ENCODE peak calls at places on chromosomes 1 and 21, in ten cellular contexts. K is RPMI7951; Z is hippocampal formation; L is tibial nerve; Y is right lobe of liver; P is NCI-H1417; S is GM23338; U is stimulated activated naive CD8-positive, alpha-beta T cell treated with anti-CD3 and anti-CD28 coated beads, Interleukin-15, amount 100 ng/mL, for 72 hours; D is EH; J is GM04504. W is an unnamed sample.

GRCh38 chr1:171468120-171468790 is 17.1 kb upstream of the PRRC2C start:
- DNase-seq in K (peak), Z (no peak), L (no peak), Y (no peak), P (no peak), S (no peak), U (no peak), D (peak), J (peak), W (no peak)

GRCh38 chr1:168752171-168752570 is 23.2 kb upstream of the DPT start:
- DNase-seq in K (peak), Z (no peak), L (no peak), Y (no peak), P (peak), S (no peak), U (no peak), D (no peak), J (no peak), W (no peak)

GRCh38 chr1:92031281-92032110 is 1.7 kb downstream of the EPHX4 start:
- DNase-seq in K (peak), Z (no peak), L (no peak), Y (no peak), P (no peak), S (no peak), U (no peak), D (peak), J (no peak), W (no peak)

GRCh38 chr1:30893776-30894507 is 14.6 kb downstream of the SDC3 start:
- DNase-seq in K (no peak), Z (no peak), L (no peak), Y (no peak), P (no peak), S (no peak), U (no peak), D (no peak), J (no peak), W (no peak)

GRCh38 chr1:93437976-93438605 is 9.8 kb upstream of the FNBP1L start:
- DNase-seq in K (peak), Z (no peak), L (no peak), Y (no peak), P (peak), S (peak), U (no peak), D (peak), J (no peak), W (no peak)

GRCh38 chr1:64921761-64922160 is 44.6 kb downstream of the JAK1 start:
- DNase-seq in K (no peak), Z (no peak), L (no peak), Y (no peak), P (no peak), S (no peak), U (no peak), D (no peak), J (no peak), W (no peak)

GRCh38 chr21:35697321-35697808 is 363.0 kb downstream of the SETD4 start:
- DNase-seq in K (peak), Z (peak), L (peak), Y (peak), P (peak), S (no peak), U (no peak), D (peak), J (peak), W (no peak)

GRCh38 chr1:179583869-179584268 is 7.8 kb upstream of the TDRD5 start:
- DNase-seq in K (no peak), Z (no peak), L (no peak), Y (no peak), P (no peak), S (no peak), U (no peak), D (peak), J (no peak), W (no peak)

GRCh38 chr1:228935855-228936727 is 200.8 kb downstream of the RHOU start:
- DNase-seq in K (no peak), Z (no peak), L (no peak), Y (no peak), P (no peak), S (no peak), U (peak), D (no peak), J (no peak), W (no peak)

GRCh38 chr1:8398086-8398485 is 80.2 kb downstream of the SLC45A1 start:
- DNase-seq in K (no peak), Z (no peak), L (no peak), Y (no peak), P (no peak), S (no peak), U (no peak), D (no peak), J (no peak), W (no peak)

GRCh38 chr1:21914880-21915640 is 22.1 kb downstream of the HSPG2 start:
- DNase-seq in K (no peak), Z (no peak), L (no peak), Y (no peak), P (peak), S (no peak), U (no peak), D (peak), J (no peak), W (no peak)

GRCh38 chr1:160615660-160616059 is 31.2 kb downstream of the SLAMF1 start:
- DNase-seq in K (no peak), Z (no peak), L (no peak), Y (no peak), P (no peak), S (no peak), U (no peak), D (no peak), J (no peak), W (no peak)

GRCh38 chr1:209196140-209196539 is 387.4 kb upstream of the CAMK1G start:
- DNase-seq in K (no peak), Z (no peak), L (no peak), Y (no peak), P (no peak), S (no peak), U (no peak), D (no peak), J (no peak), W (no peak)

GRCh38 chr1:12177156-12177998 is 10.6 kb downstream of the TNFRSF1B start:
- DNase-seq in K (no peak), Z (no peak), L (no peak), Y (no peak), P (peak), S (no peak), U (peak), D (no peak), J (no peak), W (no peak)

GRCh38 chr21:38661296-38662223 is 144.2 kb upstream of the ETS2 start:
- DNase-seq in K (peak), Z (no peak), L (no peak), Y (peak), P (no peak), S (peak), U (peak), D (peak), J (no peak), W (no peak)

GRCh38 chr1:33001282-33001681 is 35.4 kb downstream of the AK2 start:
- DNase-seq in K (no peak), Z (no peak), L (no peak), Y (no peak), P (no peak), S (peak), U (no peak), D (no peak), J (no peak), W (no peak)

GRCh38 chr1:39297534-39297933 is 93.0 kb downstream of the MACF1 start:
- DNase-seq in K (no peak), Z (no peak), L (no peak), Y (no peak), P (no peak), S (no peak), U (no peak), D (peak), J (no peak), W (no peak)